ENCODE peak calls at places on chromosomes 16 and 17, in four cellular contexts. E is A549; I is nephron progenitor cell; B is stimulated activated CD8-positive, alpha-beta memory T cell treated with anti-CD3 and anti-CD28 coated beads, Interleukin-2, amount 100 ng/mL, for 48 hours. W is an unnamed sample.

GRCh38 chr16:84455031-84455430 is 49.4 kb downstream of the MEAK7 start:
- DNase-seq in B (no peak), E (no peak), I (no peak), W (no peak)

GRCh38 chr16:11328172-11329079 is 16.8 kb upstream of the RMI2 start:
- DNase-seq in E (peak), B (peak), I (no peak), W (peak)

GRCh38 chr16:66278604-66279262 is 87.8 kb upstream of the CDH5 start:
- DNase-seq in E (no peak), B (no peak), I (no peak), W (no peak)

GRCh38 chr17:62704381-62704971 is 77.0 kb downstream of the MRC2 start:
- DNase-seq in I (peak), B (no peak), E (peak), W (no peak)

GRCh38 chr16:22217890-22218730 is 12.0 kb downstream of the EEF2K start:
- DNase-seq in B (peak), E (peak), I (no peak), W (no peak)

GRCh38 chr17:65531508-65532431 is 29.7 kb downstream of the AXIN2 start:
- DNase-seq in E (no peak), I (peak), B (no peak), W (no peak)

GRCh38 chr17:12312692-12313091 is 292.0 kb downstream of the MAP2K4 start:
- DNase-seq in E (no peak), B (no peak), I (no peak), W (no peak)

GRCh38 chr16:77579283-77579985 is 142.9 kb upstream of the NUDT7 start:
- DNase-seq in I (no peak), E (peak), B (no peak), W (no peak)

GRCh38 chr17:82114872-82115271 is 16.8 kb upstream of the FASN start:
- DNase-seq in B (no peak), I (no peak), E (no peak), W (no peak)

GRCh38 chr16:50531901-50532300 is 16.3 kb upstream of the NKD1 start:
- DNase-seq in I (no peak), B (no peak), E (no peak), W (no peak)

GRCh38 chr17:16287563-16288027 is 65.7 kb downstream of the CENPV start:
- DNase-seq in B (no peak), I (no peak), E (peak), W (peak)

GRCh38 chr16:57041182-57042156 is 50.9 kb upstream of the CPNE2 start:
- DNase-seq in B (peak), E (peak), I (no peak), W (no peak)

GRCh38 chr17:44912763-44913544 is 2.3 kb downstream of the GFAP start:
- DNase-seq in E (no peak), B (no peak), I (no peak), W (no peak)

GRCh38 chr17:68455756-68456528 is 1.4 kb downstream of the WIPI1 start:
- DNase-seq in E (peak), B (no peak), I (no peak), W (peak)

GRCh38 chr17:15436399-15437369 is 30.7 kb downstream of the CDRT4 start:
- DNase-seq in B (no peak), I (no peak), E (peak), W (no peak)

GRCh38 chr16:80197790-80198201 is 343.0 kb upstream of the DYNLRB2 start:
- DNase-seq in I (no peak), E (peak), B (no peak), W (peak)

GRCh38 chr17:79047291-79047920 is 23.4 kb downstream of the C1QTNF1 start:
- DNase-seq in E (no peak), I (no peak), B (no peak), W (no peak)

GRCh38 chr16:88355093-88355388 is 27.7 kb upstream of the ZNF469 start:
- DNase-seq in E (no peak), I (no peak), B (no peak), W (no peak)

GRCh38 chr17:46727572-46728348 is 90.7 kb downstream of the WNT3 start:
- DNase-seq in E (peak), I (no peak), B (no peak), W (peak)

GRCh38 chr17:39591958-39592954 is 15.5 kb downstream of the NEUROD2 start:
- DNase-seq in E (peak), I (peak), B (no peak), W (no peak)

GRCh38 chr16:86952769-86953168 is 364.4 kb downstream of the C16orf95 start:
- DNase-seq in B (no peak), E (no peak), I (no peak), W (no peak)

GRCh38 chr16:89199241-89200123 is 855 bp downstream of the SLC22A31 start:
- DNase-seq in B (no peak), E (no peak), I (no peak), W (no peak)

GRCh38 chr17:17783825-17784598 is 52.8 kb downstream of the SREBF1 start:
- DNase-seq in I (peak), B (no peak), E (no peak), W (no peak)

GRCh38 chr16:25988089-25988488 is 296.3 kb downstream of the HS3ST4 start:
- DNase-seq in I (no peak), B (no peak), E (no peak), W (no peak)

GRCh38 chr17:82881900-82882714 is 42.3 kb upstream of the ZNF750 start:
- DNase-seq in B (no peak), I (no peak), E (no peak), W (no peak)

GRCh38 chr17:27564463-27564862 is 66.5 kb upstream of the LGALS9 start:
- DNase-seq in B (no peak), E (no peak), I (no peak), W (no peak)

GRCh38 chr17:55062921-55063320 is 94.4 kb downstream of the STXBP4 start:
- DNase-seq in I (no peak), B (no peak), E (peak), W (no peak)

GRCh38 chr17:63837480-63837879 is 5.0 kb downstream of the SMARCD2 start:
- DNase-seq in B (no peak), E (no peak), I (no peak), W (no peak)

GRCh38 chr17:78107976-78108725 is 20.4 kb downstream of the TMC6 start:
- DNase-seq in I (no peak), B (no peak), E (no peak), W (no peak)

GRCh38 chr17:67121317-67121887 is 77.0 kb downstream of the CACNG1 start:
- DNase-seq in I (no peak), E (no peak), B (no peak), W (no peak)

GRCh38 chr16:64892843-64893242 is 229.0 kb downstream of the CDH11 start:
- DNase-seq in E (no peak), I (no peak), B (no peak), W (peak)